ENCODE peak calls at places on chromosomes 12 and 14, in four cellular contexts. R, E, Q and M are unnamed samples.

GRCh38 chr14:21428930-21429329 is 27.0 kb downstream of the CHD8 start:
- DNase-seq in R (no peak), E (no peak), Q (no peak), M (no peak)

GRCh38 chr14:104442611-104443390 is 136.8 kb upstream of the C14orf180 start:
- DNase-seq in E (no peak), R (no peak), Q (no peak), M (no peak)

GRCh38 chr12:103657331-103657730 is 70.3 kb downstream of the STAB2 start:
- DNase-seq in E (no peak), Q (no peak), R (no peak), M (no peak)

GRCh38 chr14:29442720-29443119 is 484.9 kb downstream of the PRKD1 start:
- DNase-seq in R (no peak), E (no peak), Q (no peak), M (no peak)

GRCh38 chr12:113422030-113422900 is at the start of gene SDSL:
- DNase-seq in Q (peak; percentile 84), E (peak; percentile 48), R (peak; percentile 76), M (peak; percentile 93)

GRCh38 chr12:120118710-120119097 is 2.2 kb upstream of the RAB35 start:
- DNase-seq in R (no peak), Q (no peak), E (peak; percentile 52), M (no peak)

GRCh38 chr12:64582862-64583261 is 27.4 kb upstream of the RASSF3 start:
- DNase-seq in Q (no peak), E (no peak), R (no peak), M (no peak)

GRCh38 chr12:2679816-2680675 is 114.7 kb upstream of the FKBP4 start:
- DNase-seq in R (no peak), Q (no peak), E (no peak), M (no peak)

GRCh38 chr14:76537912-76538647 is 162.1 kb downstream of the ESRRB start:
- DNase-seq in E (no peak), Q (no peak), R (no peak), M (no peak)

GRCh38 chr12:106138646-106139421 is at the start of gene NUAK1:
- DNase-seq in Q (no peak), E (no peak), R (no peak), M (no peak)

GRCh38 chr12:111368291-111368683 is 608 bp downstream of the PHETA1 start:
- DNase-seq in E (no peak), R (no peak), Q (peak; percentile 45), M (no peak)

GRCh38 chr12:54053625-54054441 is at the start of gene HOXC4:
- DNase-seq in Q (no peak), R (no peak), E (no peak), M (no peak)

GRCh38 chr14:83425138-83425537 is 1891.5 kb upstream of the SEL1L start:
- DNase-seq in E (no peak), R (no peak), Q (no peak), M (no peak)

GRCh38 chr14:95237121-95237876 is 80.0 kb upstream of the DICER1 start:
- DNase-seq in Q (no peak), E (peak; percentile 34), R (no peak), M (no peak)

GRCh38 chr12:104479141-104479662 is 22.5 kb downstream of the CHST11 start:
- DNase-seq in Q (no peak), E (no peak), R (no peak), M (no peak)

GRCh38 chr14:93271111-93271510 is 61.7 kb downstream of the BTBD7 start:
- DNase-seq in R (no peak), Q (no peak), E (no peak), M (no peak)

GRCh38 chr14:52078093-52078492 is 9.2 kb upstream of the NID2 start:
- DNase-seq in Q (no peak), R (no peak), E (no peak), M (no peak)

GRCh38 chr12:75725505-75726120 is 214.2 kb upstream of the KRR1 start:
- DNase-seq in R (no peak), E (no peak), Q (no peak), M (no peak)

GRCh38 chr12:11745112-11745511 is 95.6 kb downstream of the ETV6 start:
- DNase-seq in Q (no peak), R (no peak), E (no peak), M (no peak)

GRCh38 chr12:48973992-48974673 is 2.6 kb upstream of the WNT10B start:
- DNase-seq in E (no peak), R (no peak), Q (peak; percentile 72), M (no peak)

GRCh38 chr14:89466460-89466859 is 49.4 kb upstream of the FOXN3 start:
- DNase-seq in Q (no peak), R (no peak), E (no peak), M (peak; percentile 51)

GRCh38 chr12:39780527-39781446 is 161.2 kb upstream of the ABCD2 start:
- DNase-seq in R (no peak), E (no peak), Q (no peak), M (no peak)

GRCh38 chr14:79337761-79338160 is 873.5 kb downstream of the DIO2 start:
- DNase-seq in R (no peak), Q (no peak), E (no peak), M (no peak)

GRCh38 chr14:104473244-104473565 is 106.4 kb upstream of the C14orf180 start:
- DNase-seq in R (no peak), Q (no peak), E (no peak), M (no peak)

GRCh38 chr12:45762185-45763110 is 32.9 kb downstream of the ARID2 start:
- DNase-seq in E (peak; percentile 28), R (no peak), Q (peak; percentile 9), M (no peak)

GRCh38 chr12:2052861-2053674 is at the start of gene CACNA1C:
- DNase-seq in R (no peak), Q (no peak), E (no peak), M (peak; percentile 26)

GRCh38 chr12:27711312-27711682 is 665 bp downstream of the MRPS35 start:
- DNase-seq in R (no peak), Q (peak; percentile 18), E (no peak), M (peak; percentile 15)

GRCh38 chr12:11648514-11649412 is 711 bp upstream of the ETV6 start:
- DNase-seq in R (peak; percentile 64), E (peak; percentile 81), Q (peak; percentile 56), M (peak; percentile 94)

GRCh38 chr12:127425474-127425873 is 841.5 kb upstream of the TMEM132C start:
- DNase-seq in R (no peak), E (no peak), Q (no peak), M (no peak)

GRCh38 chr14:105844810-105845724 is 318.7 kb downstream of the TMEM121 start:
- DNase-seq in R (no peak), Q (no peak), E (no peak), M (no peak)

GRCh38 chr12:124841558-124841945 is 22.1 kb downstream of the SCARB1 start:
- DNase-seq in Q (no peak), E (no peak), R (no peak), M (no peak)

GRCh38 chr12:130628304-130628703 is 87.8 kb downstream of the RIMBP2 start:
- DNase-seq in Q (no peak), E (no peak), R (no peak), M (no peak)

GRCh38 chr14:68686212-68686478 is 106.7 kb downstream of the ZFP36L1 start:
- DNase-seq in Q (no peak), R (no peak), E (no peak), M (no peak)

GRCh38 chr14:70027785-70028428 is 148.7 kb downstream of the SMOC1 start:
- DNase-seq in Q (peak; percentile 79), R (no peak), E (peak; percentile 43), M (peak; percentile 20)

DNA sequence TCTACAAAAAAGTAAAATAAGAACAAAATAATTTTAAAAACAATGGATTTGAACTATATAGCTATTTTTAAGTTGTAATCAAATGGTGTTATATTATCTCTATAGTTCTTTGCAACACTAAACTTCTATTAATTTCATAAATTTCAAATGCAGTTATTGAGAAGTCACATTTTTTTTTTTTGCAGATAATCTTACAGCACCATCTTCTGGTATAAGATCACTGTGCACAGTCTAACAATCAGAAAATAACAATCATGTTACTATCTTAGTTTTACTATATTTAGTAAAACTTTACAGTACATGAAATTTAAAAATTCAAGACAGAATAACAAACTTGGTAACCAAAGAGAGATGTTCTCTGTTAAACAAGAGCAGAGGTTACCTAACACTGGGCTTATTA is 40.6 kb downstream of the GXYLT1 start:
- DNase-seq in R (no peak), E (no peak), Q (no peak), M (no peak)
- TF ChIP-seq GABPA in R (no peak), E (no peak), Q (no peak), M (no peak)

GRCh38 chr14:85085981-85086380 is 444.0 kb upstream of the FLRT2 start:
- DNase-seq in E (no peak), R (no peak), Q (no peak), M (no peak)

GRCh38 chr14:85074955-85075354 is 455.0 kb upstream of the FLRT2 start:
- DNase-seq in Q (no peak), E (no peak), R (no peak), M (no peak)

GRCh38 chr14:85076111-85076510 is 453.8 kb upstream of the FLRT2 start:
- DNase-seq in E (no peak), Q (no peak), R (no peak), M (no peak)

GRCh38 chr14:85084344-85084743 is 445.6 kb upstream of the FLRT2 start:
- DNase-seq in R (no peak), E (no peak), Q (no peak), M (no peak)

GRCh38 chr14:85079842-85080741 is 449.9 kb upstream of the FLRT2 start:
- DNase-seq in E (no peak), Q (no peak), R (no peak), M (no peak)
- TF ChIP-seq REST in E (no peak), Q (no peak), R (no peak), M (no peak)

GRCh38 chr14:64702493-64703392 is 1.5 kb upstream of the PLEKHG3 start:
- DNase-seq in E (no peak), Q (no peak), R (no peak), M (no peak)
- H3K4me3 ChIP-seq in E (no peak overlapping the region), Q (no peak overlapping the region), R (no peak overlapping the region), M (no peak overlapping the region)

GRCh38 chr14:37590096-37590809 is 4.8 kb downstream of the FOXA1 start:
- DNase-seq in E (no peak), R (no peak), Q (no peak), M (no peak)

GRCh38 chr14:37590810-37591139 is 4.3 kb downstream of the FOXA1 start:
- DNase-seq in R (no peak), Q (no peak), E (no peak), M (no peak)

GRCh38 chr14:37588667-37588955 is 6.4 kb downstream of the FOXA1 start:
- DNase-seq in E (peak; percentile 58), R (no peak), Q (no peak), M (no peak)

GRCh38 chr14:37587881-37588666 is 7.0 kb downstream of the FOXA1 start:
- DNase-seq in R (no peak), E (peak; percentile 68), Q (no peak), M (no peak)

DNA sequence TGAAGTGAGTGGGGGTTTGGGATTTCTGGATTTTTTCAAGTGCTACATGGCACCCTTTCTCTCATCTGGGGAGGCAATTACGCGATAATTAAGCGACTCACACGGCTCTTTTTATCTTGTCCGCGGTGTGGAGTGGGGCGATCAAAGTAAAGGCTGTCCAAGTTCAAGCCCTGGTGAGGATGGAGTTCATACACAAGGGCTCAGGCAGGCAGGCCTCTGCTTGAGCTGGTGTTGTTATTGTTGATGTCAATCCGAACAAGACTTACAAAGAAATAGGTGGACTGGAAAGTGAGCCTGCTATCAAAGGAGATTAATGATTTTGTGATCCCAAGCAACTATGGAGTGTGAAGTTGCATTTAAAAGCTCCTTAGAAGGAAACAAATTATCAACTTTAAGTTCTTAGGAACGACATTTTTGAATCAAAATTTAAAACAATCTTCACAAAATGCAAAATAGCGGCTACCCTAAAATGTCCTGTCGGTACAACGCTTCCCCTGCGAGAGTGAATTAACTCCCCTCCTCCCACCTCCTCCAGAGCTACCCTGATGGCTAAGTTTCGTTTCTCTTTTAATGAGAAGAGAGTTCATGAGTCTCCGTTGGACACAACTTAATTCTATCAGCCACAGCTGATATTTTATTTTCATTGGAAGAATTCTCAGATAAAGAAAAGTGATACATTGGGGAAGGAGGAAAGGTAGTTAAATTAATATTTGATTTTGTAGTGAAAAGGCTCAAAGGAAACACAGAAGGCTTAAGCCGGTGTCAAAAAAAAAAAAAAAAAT is 5.9 kb downstream of the FOXA1 start:
- DNase-seq in R (no peak), Q (no peak), E (peak; percentile 64), M (no peak)
- TF ChIP-seq GABPA in R (no peak), Q (no peak), E (no peak), M (no peak)